ENCODE peak calls at places on chromosomes 1 and 21, in nine cellular contexts. One of them, this sample, is unnamed.

GRCh38 chr1:64499966-64500365 is 30.0 kb downstream of the CACHD1 start:
- DNase-seq in MM.1S: no peak
- DNase-seq in PC-9: no peak
- DNase-seq in GM23248: no peak
- DNase-seq in Karpas-422: no peak
- DNase-seq in HCT116: peak; percentile 28
- DNase-seq in PC-3: peak; percentile 10
- DNase-seq in OCI-LY7: no peak
- DNase-seq in GM23338: peak; percentile 72
- DNase-seq in this sample: no peak

GRCh38 chr21:34365794-34366193 is 2.0 kb downstream of the KCNE2 start:
- DNase-seq in MM.1S: no peak
- DNase-seq in PC-9: no peak
- DNase-seq in GM23248: no peak
- DNase-seq in Karpas-422: no peak
- DNase-seq in HCT116: no peak
- DNase-seq in PC-3: no peak
- DNase-seq in OCI-LY7: no peak
- DNase-seq in GM23338: no peak
- DNase-seq in this sample: no peak

GRCh38 chr1:58587667-58588066 is 10.6 kb upstream of the TACSTD2 start:
- DNase-seq in MM.1S: no peak
- DNase-seq in PC-9: no peak
- DNase-seq in GM23248: no peak
- DNase-seq in Karpas-422: no peak
- DNase-seq in HCT116: no peak
- DNase-seq in PC-3: no peak
- DNase-seq in OCI-LY7: no peak
- DNase-seq in GM23338: no peak
- DNase-seq in this sample: no peak

GRCh38 chr1:205800973-205801703 is 11.9 kb downstream of the SLC41A1 start:
- DNase-seq in MM.1S: no peak
- DNase-seq in PC-9: no peak
- DNase-seq in GM23248: no peak
- DNase-seq in Karpas-422: no peak
- DNase-seq in HCT116: no peak
- DNase-seq in PC-3: no peak
- DNase-seq in OCI-LY7: no peak
- DNase-seq in GM23338: no peak
- DNase-seq in this sample: no peak

GRCh38 chr1:1627842-1628655 is 3.9 kb upstream of the MMP23B start:
- DNase-seq in MM.1S: no peak
- DNase-seq in PC-9: no peak
- DNase-seq in GM23248: no peak
- DNase-seq in Karpas-422: no peak
- DNase-seq in HCT116: peak; percentile 48
- DNase-seq in PC-3: no peak
- DNase-seq in OCI-LY7: peak; percentile 1
- DNase-seq in GM23338: peak; percentile 33
- DNase-seq in this sample: peak; percentile 4

GRCh38 chr1:3775498-3776230 is 3.1 kb downstream of the SMIM1 start:
- DNase-seq in MM.1S: peak; percentile 91
- DNase-seq in PC-9: no peak
- DNase-seq in GM23248: peak; percentile 44
- DNase-seq in Karpas-422: peak; percentile 91
- DNase-seq in HCT116: peak; percentile 64
- DNase-seq in PC-3: peak; percentile 72
- DNase-seq in OCI-LY7: peak; percentile 88
- DNase-seq in GM23338: peak; percentile 82
- DNase-seq in this sample: peak; percentile 78

GRCh38 chr1:71086331-71086730 is 5.5 kb upstream of the ZRANB2 start:
- DNase-seq in MM.1S: no peak
- DNase-seq in PC-9: no peak
- DNase-seq in GM23248: peak; percentile 83
- DNase-seq in Karpas-422: no peak
- DNase-seq in HCT116: no peak
- DNase-seq in PC-3: peak; percentile 94
- DNase-seq in OCI-LY7: no peak
- DNase-seq in GM23338: no peak
- DNase-seq in this sample: no peak

GRCh38 chr21:39125752-39126485 is 57.3 kb downstream of the PSMG1 start:
- DNase-seq in MM.1S: peak; percentile 31
- DNase-seq in PC-9: peak; percentile 43
- DNase-seq in GM23248: peak; percentile 84
- DNase-seq in Karpas-422: peak; percentile 73
- DNase-seq in HCT116: peak; percentile 45
- DNase-seq in PC-3: peak; percentile 83
- DNase-seq in OCI-LY7: peak; percentile 53
- DNase-seq in GM23338: peak; percentile 88
- DNase-seq in this sample: peak; percentile 83

GRCh38 chr1:200535605-200536004 is 84.9 kb downstream of the KIF14 start:
- DNase-seq in MM.1S: peak; percentile 46
- DNase-seq in PC-9: peak; percentile 55
- DNase-seq in GM23248: peak; percentile 48
- DNase-seq in Karpas-422: peak; percentile 77
- DNase-seq in HCT116: peak; percentile 63
- DNase-seq in PC-3: peak; percentile 98
- DNase-seq in OCI-LY7: peak; percentile 35
- DNase-seq in GM23338: peak; percentile 68
- DNase-seq in this sample: no peak

GRCh38 chr1:54651608-54652007 is 10.0 kb downstream of the MROH7 start:
- DNase-seq in MM.1S: no peak
- DNase-seq in PC-9: no peak
- DNase-seq in GM23248: no peak
- DNase-seq in Karpas-422: no peak
- DNase-seq in HCT116: no peak
- DNase-seq in PC-3: no peak
- DNase-seq in OCI-LY7: no peak
- DNase-seq in GM23338: no peak
- DNase-seq in this sample: no peak

GRCh38 chr1:165355977-165356811 is at the start of gene LMX1A:
- DNase-seq in MM.1S: no peak
- DNase-seq in PC-9: no peak
- DNase-seq in GM23248: peak; percentile 35
- DNase-seq in Karpas-422: no peak
- DNase-seq in HCT116: no peak
- DNase-seq in PC-3: no peak
- DNase-seq in OCI-LY7: no peak
- DNase-seq in GM23338: peak; percentile 67
- DNase-seq in this sample: peak; percentile 29

GRCh38 chr1:24955161-24955560 is 25.1 kb upstream of the RUNX3 start:
- DNase-seq in MM.1S: no peak
- DNase-seq in PC-9: peak; percentile 45
- DNase-seq in GM23248: peak; percentile 70
- DNase-seq in Karpas-422: no peak
- DNase-seq in HCT116: peak; percentile 16
- DNase-seq in PC-3: peak; percentile 81
- DNase-seq in OCI-LY7: no peak
- DNase-seq in GM23338: no peak
- DNase-seq in this sample: no peak

GRCh38 chr1:167442142-167442848 is 76.0 kb downstream of the CD247 start:
- DNase-seq in MM.1S: peak; percentile 93
- DNase-seq in PC-9: peak; percentile 92
- DNase-seq in GM23248: peak; percentile 87
- DNase-seq in Karpas-422: peak; percentile 97
- DNase-seq in HCT116: peak; percentile 77
- DNase-seq in PC-3: peak; percentile 99
- DNase-seq in OCI-LY7: peak; percentile 92
- DNase-seq in GM23338: peak; percentile 96
- DNase-seq in this sample: peak; percentile 94

GRCh38 chr1:216705686-216706085 is 17.5 kb downstream of the ESRRG start:
- DNase-seq in MM.1S: no peak
- DNase-seq in PC-9: no peak
- DNase-seq in GM23248: no peak
- DNase-seq in Karpas-422: no peak
- DNase-seq in HCT116: no peak
- DNase-seq in PC-3: no peak
- DNase-seq in OCI-LY7: no peak
- DNase-seq in GM23338: no peak
- DNase-seq in this sample: no peak
- H3K4me2 ChIP-seq in MM.1S: no peak overlapping the region
- H3K4me2 ChIP-seq in PC-9: no peak overlapping the region
- H3K4me2 ChIP-seq in GM23248: no peak overlapping the region
- H3K4me2 ChIP-seq in Karpas-422: no peak overlapping the region
- H3K4me2 ChIP-seq in HCT116: no peak overlapping the region
- H3K4me2 ChIP-seq in PC-3: no peak overlapping the region
- H3K4me2 ChIP-seq in OCI-LY7: no peak overlapping the region
- H3K4me2 ChIP-seq in GM23338: no peak overlapping the region
- H3K4me2 ChIP-seq in this sample: no peak overlapping the region

DNA sequence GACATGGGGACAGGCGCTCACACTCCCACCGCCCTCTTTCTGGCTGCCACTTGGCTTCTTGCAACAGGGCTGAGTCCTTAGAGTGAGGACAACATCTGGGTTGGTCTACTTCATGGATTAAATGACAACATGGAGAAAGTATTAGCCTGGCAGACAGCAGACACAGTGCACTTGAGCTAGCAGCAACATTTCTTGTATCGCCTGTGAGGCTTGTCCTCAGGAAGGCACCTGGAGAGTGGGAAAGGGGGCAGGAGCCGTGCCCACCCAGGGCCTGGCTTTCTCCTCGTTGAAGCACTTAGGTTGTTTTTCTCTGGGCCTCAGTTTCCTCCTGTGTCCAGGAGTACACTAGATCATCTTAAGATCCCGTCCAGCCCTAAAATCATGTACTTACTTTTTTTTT is 3.7 kb downstream of the ELF3 start:
- DNase-seq in MM.1S: no peak
- DNase-seq in PC-9: no peak
- DNase-seq in GM23248: no peak
- DNase-seq in Karpas-422: no peak
- DNase-seq in HCT116: no peak
- DNase-seq in PC-3: no peak
- DNase-seq in OCI-LY7: no peak
- DNase-seq in GM23338: no peak
- DNase-seq in this sample: no peak
- H3K4me1 ChIP-seq in MM.1S: peaks cover 11% of the 10 kb centered on the region
- H3K4me1 ChIP-seq in PC-9: peaks cover 73% of the 10 kb centered on the region
- H3K4me1 ChIP-seq in GM23248: no peaks in the 10 kb centered on the region
- H3K4me1 ChIP-seq in Karpas-422: peaks cover 12% of the 10 kb centered on the region
- H3K4me1 ChIP-seq in HCT116: peaks cover 100% of the 10 kb centered on the region
- H3K4me1 ChIP-seq in PC-3: peaks cover 82% of the 10 kb centered on the region
- H3K4me1 ChIP-seq in OCI-LY7: peaks cover 9% of the 10 kb centered on the region
- H3K4me1 ChIP-seq in GM23338: peaks cover 24% of the 10 kb centered on the region
- H3K4me1 ChIP-seq in this sample: peaks cover 54% of the 10 kb centered on the region

GRCh38 chr21:42566524-42567180 is 53.0 kb downstream of the SLC37A1 start:
- DNase-seq in MM.1S: no peak
- DNase-seq in PC-9: no peak
- DNase-seq in GM23248: no peak
- DNase-seq in Karpas-422: no peak
- DNase-seq in HCT116: no peak
- DNase-seq in PC-3: no peak
- DNase-seq in OCI-LY7: no peak
- DNase-seq in GM23338: no peak
- DNase-seq in this sample: no peak
- H3K9me2 ChIP-seq in MM.1S: no peaks in the 10 kb centered on the region
- H3K9me2 ChIP-seq in PC-9: no peaks in the 10 kb centered on the region
- H3K9me2 ChIP-seq in GM23248: no peaks in the 10 kb centered on the region
- H3K9me2 ChIP-seq in Karpas-422: no peaks in the 10 kb centered on the region
- H3K9me2 ChIP-seq in HCT116: no peaks in the 10 kb centered on the region
- H3K9me2 ChIP-seq in PC-3: no peaks in the 10 kb centered on the region
- H3K9me2 ChIP-seq in OCI-LY7: no peaks in the 10 kb centered on the region
- H3K9me2 ChIP-seq in GM23338: no peaks in the 10 kb centered on the region
- H3K9me2 ChIP-seq in this sample: no peaks in the 10 kb centered on the region

GRCh38 chr1:30742963-30743559 is 14.5 kb downstream of the LAPTM5 start:
- DNase-seq in MM.1S: no peak
- DNase-seq in PC-9: no peak
- DNase-seq in GM23248: no peak
- DNase-seq in Karpas-422: no peak
- DNase-seq in HCT116: no peak
- DNase-seq in PC-3: no peak
- DNase-seq in OCI-LY7: no peak
- DNase-seq in GM23338: no peak
- DNase-seq in this sample: no peak

GRCh38 chr1:30742300-30742962 is 15.1 kb downstream of the LAPTM5 start:
- DNase-seq in MM.1S: no peak
- DNase-seq in PC-9: no peak
- DNase-seq in GM23248: no peak
- DNase-seq in Karpas-422: no peak
- DNase-seq in HCT116: no peak
- DNase-seq in PC-3: no peak
- DNase-seq in OCI-LY7: no peak
- DNase-seq in GM23338: no peak
- DNase-seq in this sample: no peak

GRCh38 chr1:30745156-30745833 is 12.3 kb downstream of the LAPTM5 start:
- DNase-seq in MM.1S: peak; percentile 75
- DNase-seq in PC-9: no peak
- DNase-seq in GM23248: no peak
- DNase-seq in Karpas-422: no peak
- DNase-seq in HCT116: no peak
- DNase-seq in PC-3: no peak
- DNase-seq in OCI-LY7: no peak
- DNase-seq in GM23338: no peak
- DNase-seq in this sample: peak; percentile 72

GRCh38 chr1:30744060-30744756 is 13.4 kb downstream of the LAPTM5 start:
- DNase-seq in MM.1S: peak; percentile 88
- DNase-seq in PC-9: no peak
- DNase-seq in GM23248: peak; percentile 23
- DNase-seq in Karpas-422: no peak
- DNase-seq in HCT116: no peak
- DNase-seq in PC-3: no peak
- DNase-seq in OCI-LY7: peak; percentile 50
- DNase-seq in GM23338: no peak
- DNase-seq in this sample: no peak

DNA sequence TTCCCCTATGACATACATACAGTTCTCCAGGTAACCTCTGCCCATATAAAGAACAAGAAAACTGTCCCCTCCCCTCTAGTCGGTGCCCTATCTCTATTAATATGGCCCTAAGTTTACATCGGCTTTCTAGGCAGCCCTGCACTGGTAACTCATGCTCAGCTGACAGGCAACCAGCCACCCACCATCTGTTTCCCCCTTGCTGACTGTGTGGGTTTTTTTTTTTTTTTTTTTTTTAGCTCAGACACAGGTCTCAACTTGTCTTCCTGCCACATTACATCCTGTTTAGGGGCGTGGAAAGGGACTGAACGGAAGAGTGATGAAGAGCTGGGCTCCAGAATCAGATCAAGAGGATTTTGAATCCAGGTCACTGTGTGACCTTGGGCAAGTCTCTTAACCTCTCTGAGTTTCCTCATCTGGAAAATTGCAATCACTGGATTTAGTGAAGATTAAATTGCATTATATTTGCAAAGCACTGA is 14.0 kb downstream of the LAPTM5 start:
- DNase-seq in MM.1S: peak; percentile 96
- DNase-seq in PC-9: no peak
- DNase-seq in GM23248: no peak
- DNase-seq in Karpas-422: peak; percentile 70
- DNase-seq in HCT116: no peak
- DNase-seq in PC-3: no peak
- DNase-seq in OCI-LY7: peak; percentile 89
- DNase-seq in GM23338: no peak
- DNase-seq in this sample: no peak
- H3K4me2 ChIP-seq in MM.1S: peak overlapping the region; percentile 94
- H3K4me2 ChIP-seq in PC-9: no peak overlapping the region
- H3K4me2 ChIP-seq in GM23248: no peak overlapping the region
- H3K4me2 ChIP-seq in Karpas-422: peak overlapping the region; percentile 2
- H3K4me2 ChIP-seq in HCT116: no peak overlapping the region
- H3K4me2 ChIP-seq in PC-3: no peak overlapping the region
- H3K4me2 ChIP-seq in OCI-LY7: peak overlapping the region; percentile 70
- H3K4me2 ChIP-seq in GM23338: no peak overlapping the region
- H3K4me2 ChIP-seq in this sample: no peak overlapping the region

This sample was measured in hepatocyte.